ENCODE peak calls at places on chromosome 12, in seven cellular contexts. Y is GM23338, V is SK-N-SH, M is HCT116, D is neural progenitor cell, P is PC-3, A is hepatocyte. F is an unnamed sample.

GRCh38 chr12:47686645-47687240 is 19.1 kb downstream of the RPAP3 start:
- DNase-seq in Y (peak; percentile 49), V (peak; percentile 44), M (peak; percentile 18), D (peak; percentile 40), P (peak; percentile 55), A (peak; percentile 64), F (peak; percentile 44)

GRCh38 chr12:12017135-12017581 is 53.6 kb upstream of the BCL2L14 start:
- DNase-seq in Y (no peak), V (peak; percentile 74), M (no peak), D (no peak), P (no peak), A (no peak), F (no peak)

GRCh38 chr12:121238604-121239334 is 28.8 kb downstream of the P2RX4 start:
- DNase-seq in Y (peak; percentile 45), V (peak; percentile 54), M (no peak), D (peak; percentile 67), P (no peak), A (no peak), F (no peak)

GRCh38 chr12:83800022-83800421 is 1112.6 kb downstream of the SLC6A15 start:
- DNase-seq in Y (no peak), V (no peak), M (no peak), D (no peak), P (no peak), A (no peak), F (no peak)

GRCh38 chr12:56119361-56119796 is 1.3 kb downstream of the ZC3H10 start:
- DNase-seq in Y (peak; percentile 97), V (peak; percentile 85), M (peak; percentile 82), D (peak; percentile 87), P (peak; percentile 89), A (peak; percentile 95), F (peak; percentile 84)

GRCh38 chr12:90618606-90619005 is 336.4 kb downstream of the CCER1 start:
- DNase-seq in Y (no peak), V (no peak), M (no peak), D (no peak), P (peak; percentile 46), A (no peak), F (no peak)

GRCh38 chr12:52603314-52603713 is 2.1 kb upstream of the KRT72 start:
- DNase-seq in Y (no peak), V (no peak), M (peak; percentile 19), D (no peak), P (peak; percentile 26), A (no peak), F (no peak)

GRCh38 chr12:88052686-88053085 is 23.5 kb upstream of the C12orf50 start:
- DNase-seq in Y (peak; percentile 62), V (peak; percentile 30), M (peak; percentile 27), D (peak; percentile 53), P (peak; percentile 67), A (peak; percentile 42), F (peak; percentile 30)

GRCh38 chr12:68617160-68617926 is 6.6 kb downstream of the RAP1B start:
- DNase-seq in Y (no peak), V (no peak), M (no peak), D (no peak), P (peak; percentile 66), A (no peak), F (no peak)

GRCh38 chr12:2642896-2643425 is 151.8 kb upstream of the FKBP4 start:
- DNase-seq in Y (no peak), V (no peak), M (no peak), D (no peak), P (no peak), A (no peak), F (no peak)

DNA sequence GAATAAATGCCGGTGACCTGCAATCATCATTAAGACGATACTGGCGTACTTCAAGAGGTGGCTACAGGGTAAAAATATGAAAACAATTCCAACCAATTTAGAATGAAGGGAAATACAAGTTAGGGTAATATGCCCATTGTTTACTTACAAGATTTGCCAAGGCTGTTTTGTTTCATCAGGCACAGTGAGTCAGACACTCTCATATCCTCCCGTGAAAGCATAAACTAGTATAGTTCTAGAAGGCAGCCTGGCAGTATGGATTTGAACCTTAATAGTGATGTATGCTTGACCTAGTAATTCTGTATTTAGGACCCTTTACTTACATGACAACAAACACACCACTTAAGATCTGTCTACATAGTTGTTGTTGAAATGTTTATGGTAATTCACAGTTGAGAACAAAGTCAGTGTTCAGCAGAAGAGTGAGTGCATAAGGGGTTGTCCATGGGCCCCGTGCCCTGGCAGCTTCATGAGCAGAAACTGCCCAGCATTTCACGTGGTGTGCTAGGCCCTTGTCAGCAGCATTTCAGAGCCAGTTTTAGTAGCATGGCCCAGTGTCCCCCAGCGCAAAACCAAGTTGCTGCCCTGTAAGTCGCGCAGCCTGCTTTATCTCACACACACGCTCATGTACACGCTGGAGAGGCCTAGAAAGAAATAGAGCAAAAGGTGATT is 80.8 kb downstream of the EP400 start:
- DNase-seq in Y (no peak), V (no peak), M (no peak), D (no peak), P (peak; percentile 84), A (no peak), F (no peak)
- TF ChIP-seq EZH2phosphoT487 in Y (no peak), V (no peak), M (no peak), D (no peak), P (no peak), A (no peak), F (no peak)

GRCh38 chr12:14781563-14781962 is 21.7 kb downstream of the WBP11 start:
- DNase-seq in Y (no peak), V (no peak), M (no peak), D (no peak), P (no peak), A (no peak), F (no peak)
- TF ChIP-seq CTCF in Y (no peak), V (no peak), M (no peak), D (no peak), P (no peak), A (no peak), F (no peak)

GRCh38 chr12:61302282-61302681 is 957.9 kb upstream of the USP15 start:
- DNase-seq in Y (no peak), V (no peak), M (no peak), D (no peak), P (no peak), A (no peak), F (no peak)

GRCh38 chr12:61301817-61302216 is 958.4 kb upstream of the USP15 start:
- DNase-seq in Y (no peak), V (no peak), M (no peak), D (no peak), P (no peak), A (no peak), F (no peak)
- H3K4me3 ChIP-seq in Y (no peak overlapping the region), V (no peak overlapping the region), M (no peak overlapping the region), D (no peak overlapping the region), P (no peak overlapping the region), A (no peak overlapping the region), F (no peak overlapping the region)

DNA sequence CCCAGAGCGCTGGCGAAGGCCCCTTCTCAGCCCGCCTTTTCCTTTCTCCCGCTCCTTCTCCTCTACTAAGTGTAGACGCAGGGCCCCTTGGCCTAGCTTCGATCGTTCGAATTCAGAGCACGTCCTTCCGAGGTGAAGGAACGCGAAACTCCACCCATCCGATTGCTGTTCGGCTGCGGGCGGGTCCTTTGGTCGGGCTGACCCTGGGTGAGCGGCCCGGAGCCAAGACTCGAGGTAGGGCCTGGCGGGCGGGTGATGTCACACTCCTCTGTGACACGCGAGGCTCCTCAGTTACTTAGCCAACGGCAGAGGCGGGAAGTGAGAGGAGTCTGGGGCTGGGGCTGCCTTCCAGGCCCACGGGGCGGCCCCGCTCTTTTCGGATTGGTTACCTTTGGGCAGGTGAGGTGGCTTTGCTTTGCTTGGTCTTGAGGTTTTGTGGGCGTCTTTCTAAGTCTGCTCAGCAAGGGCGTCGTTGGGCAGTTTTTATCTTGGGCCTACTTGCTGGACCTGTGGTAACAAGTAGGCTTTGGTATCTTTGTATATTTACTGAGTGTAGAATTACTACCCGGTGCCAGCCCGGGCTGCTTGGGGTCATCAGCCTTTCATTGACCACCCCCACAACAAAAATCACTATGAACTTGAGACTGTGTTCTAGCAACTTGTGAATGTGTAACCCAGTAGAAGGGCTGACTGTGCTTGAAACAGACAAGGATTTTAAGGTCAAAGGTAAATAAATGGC is 694 bp downstream of the TMBIM6 start:
- DNase-seq in Y (peak; percentile 91), V (peak; percentile 67), M (peak; percentile 59), D (peak; percentile 84), P (peak; percentile 79), A (peak; percentile 92), F (peak; percentile 84)
- TF ChIP-seq EZH2phosphoT487 in Y (no peak), V (no peak), M (no peak), D (no peak), P (no peak), A (no peak), F (no peak)

GRCh38 chr12:109331546-109331945 is 16.2 kb upstream of the MYO1H start:
- DNase-seq in Y (no peak), V (peak; percentile 31), M (no peak), D (peak; percentile 49), P (no peak), A (no peak), F (no peak)

GRCh38 chr12:109334887-109335286 is 12.8 kb upstream of the MYO1H start:
- DNase-seq in Y (no peak), V (no peak), M (no peak), D (no peak), P (no peak), A (no peak), F (no peak)

GRCh38 chr12:109336593-109336992 is 11.1 kb upstream of the MYO1H start:
- DNase-seq in Y (no peak), V (no peak), M (no peak), D (no peak), P (no peak), A (no peak), F (no peak)
- TF ChIP-seq CTCF in Y (no peak), V (no peak), M (no peak), D (no peak), P (no peak), A (no peak), F (no peak)

DNA sequence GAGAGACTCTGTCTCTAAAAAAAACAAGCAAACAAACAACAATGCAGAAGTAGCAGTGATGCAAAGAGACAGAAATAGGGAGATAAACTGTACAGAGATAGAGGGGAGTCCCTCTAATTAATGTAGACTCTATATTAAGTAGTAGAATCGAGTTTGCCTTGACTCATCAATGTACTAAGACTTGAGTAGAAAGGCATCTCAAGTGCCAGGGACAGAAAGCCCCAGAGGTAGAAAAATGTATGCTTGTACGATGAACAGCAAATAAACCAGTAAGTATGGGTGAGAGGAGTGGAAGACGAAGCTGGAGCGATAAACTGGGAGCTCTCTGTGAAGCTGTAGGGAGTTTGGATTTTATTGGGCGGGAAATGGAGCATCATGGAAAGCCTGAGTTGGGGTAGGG is 208.2 kb downstream of the SSPN start:
- DNase-seq in Y (no peak), V (no peak), M (no peak), D (no peak), P (no peak), A (no peak), F (no peak)
- H3K4me3 ChIP-seq in Y (no peak overlapping the region), V (no peak overlapping the region), M (no peak overlapping the region), D (no peak overlapping the region), P (no peak overlapping the region), A (no peak overlapping the region), F (no peak overlapping the region)

F was measured in OCI-LY7.